ENCODE peak calls at places on chromosome 19, in eight cellular contexts. One of them, this sample, is unnamed. For H3K4me1 and H3K9me3, the result is how much of the 10 kb centered on the place peaks cover.

GRCh38 chr19:10836478-10837325 is 690 bp upstream of the TMED1 start:
- DNase-seq in CD4-positive, CD25-positive, alpha-beta regulatory T cell: peak
- DNase-seq in left lung: peak
- DNase-seq in left ventricle myocardium inferior: peak
- DNase-seq in sigmoid colon: peak
- DNase-seq in effector memory CD4-positive, alpha-beta T cell: no peak
- DNase-seq in neural progenitor cell: no peak
- DNase-seq in H1: no peak
- DNase-seq in this sample: no peak

GRCh38 chr19:47726467-47726866 is 13.2 kb downstream of the EHD2 start:
- DNase-seq in CD4-positive, CD25-positive, alpha-beta regulatory T cell: no peak
- DNase-seq in left lung: no peak
- DNase-seq in left ventricle myocardium inferior: no peak
- DNase-seq in sigmoid colon: no peak
- DNase-seq in effector memory CD4-positive, alpha-beta T cell: no peak
- DNase-seq in neural progenitor cell: no peak
- DNase-seq in H1: no peak
- DNase-seq in this sample: no peak

GRCh38 chr19:15371119-15371518 is 8.5 kb downstream of the AKAP8 start:
- DNase-seq in CD4-positive, CD25-positive, alpha-beta regulatory T cell: no peak
- DNase-seq in left lung: no peak
- DNase-seq in left ventricle myocardium inferior: no peak
- DNase-seq in sigmoid colon: no peak
- DNase-seq in effector memory CD4-positive, alpha-beta T cell: no peak
- DNase-seq in neural progenitor cell: no peak
- DNase-seq in H1: no peak
- DNase-seq in this sample: no peak

GRCh38 chr19:12666305-12667048 is at the start of the genes MAN2B1 and WDR83:
- DNase-seq in CD4-positive, CD25-positive, alpha-beta regulatory T cell: peak
- DNase-seq in left lung: peak
- DNase-seq in left ventricle myocardium inferior: peak
- DNase-seq in sigmoid colon: peak
- DNase-seq in effector memory CD4-positive, alpha-beta T cell: peak
- DNase-seq in neural progenitor cell: peak
- DNase-seq in H1: peak
- DNase-seq in this sample: peak

GRCh38 chr19:46723023-46723461 is 6.1 kb upstream of the PRKD2 start:
- DNase-seq in CD4-positive, CD25-positive, alpha-beta regulatory T cell: no peak
- DNase-seq in left lung: no peak
- DNase-seq in left ventricle myocardium inferior: no peak
- DNase-seq in sigmoid colon: no peak
- DNase-seq in effector memory CD4-positive, alpha-beta T cell: no peak
- DNase-seq in neural progenitor cell: no peak
- DNase-seq in H1: no peak
- DNase-seq in this sample: no peak

GRCh38 chr19:19275166-19275565 is 2.1 kb upstream of the TM6SF2 start:
- DNase-seq in CD4-positive, CD25-positive, alpha-beta regulatory T cell: no peak
- DNase-seq in left lung: no peak
- DNase-seq in left ventricle myocardium inferior: no peak
- DNase-seq in sigmoid colon: no peak
- DNase-seq in effector memory CD4-positive, alpha-beta T cell: no peak
- DNase-seq in neural progenitor cell: no peak
- DNase-seq in H1: no peak
- DNase-seq in this sample: no peak

GRCh38 chr19:57016491-57016890 is 103.3 kb upstream of the USP29 start:
- DNase-seq in CD4-positive, CD25-positive, alpha-beta regulatory T cell: no peak
- DNase-seq in left lung: no peak
- DNase-seq in left ventricle myocardium inferior: no peak
- DNase-seq in sigmoid colon: peak
- DNase-seq in effector memory CD4-positive, alpha-beta T cell: no peak
- DNase-seq in neural progenitor cell: no peak
- DNase-seq in H1: no peak
- DNase-seq in this sample: no peak

GRCh38 chr19:35562336-35562735 is 1.1 kb downstream of the ATP4A start:
- DNase-seq in CD4-positive, CD25-positive, alpha-beta regulatory T cell: no peak
- DNase-seq in left lung: no peak
- DNase-seq in left ventricle myocardium inferior: no peak
- DNase-seq in sigmoid colon: no peak
- DNase-seq in effector memory CD4-positive, alpha-beta T cell: no peak
- DNase-seq in neural progenitor cell: no peak
- DNase-seq in H1: no peak
- DNase-seq in this sample: no peak

GRCh38 chr19:10766049-10766623 is 48.3 kb downstream of the DNM2 start:
- DNase-seq in CD4-positive, CD25-positive, alpha-beta regulatory T cell: no peak
- DNase-seq in left lung: no peak
- DNase-seq in left ventricle myocardium inferior: no peak
- DNase-seq in sigmoid colon: no peak
- DNase-seq in effector memory CD4-positive, alpha-beta T cell: no peak
- DNase-seq in neural progenitor cell: no peak
- DNase-seq in H1: no peak
- DNase-seq in this sample: no peak

GRCh38 chr19:13763300-13763699 is 1.0 kb upstream of the MRI1 start:
- DNase-seq in CD4-positive, CD25-positive, alpha-beta regulatory T cell: no peak
- DNase-seq in left lung: no peak
- DNase-seq in left ventricle myocardium inferior: no peak
- DNase-seq in sigmoid colon: no peak
- DNase-seq in effector memory CD4-positive, alpha-beta T cell: no peak
- DNase-seq in neural progenitor cell: no peak
- DNase-seq in H1: no peak
- DNase-seq in this sample: no peak

GRCh38 chr19:13764821-13765394 is 586 bp downstream of the MRI1 start:
- DNase-seq in CD4-positive, CD25-positive, alpha-beta regulatory T cell: peak
- DNase-seq in left lung: no peak
- DNase-seq in left ventricle myocardium inferior: peak
- DNase-seq in sigmoid colon: no peak
- DNase-seq in effector memory CD4-positive, alpha-beta T cell: peak
- DNase-seq in neural progenitor cell: peak
- DNase-seq in H1: peak
- DNase-seq in this sample: peak

GRCh38 chr19:13766095-13766481 is 1.8 kb downstream of the MRI1 start:
- DNase-seq in CD4-positive, CD25-positive, alpha-beta regulatory T cell: no peak
- DNase-seq in left lung: no peak
- DNase-seq in left ventricle myocardium inferior: no peak
- DNase-seq in sigmoid colon: no peak
- DNase-seq in effector memory CD4-positive, alpha-beta T cell: no peak
- DNase-seq in neural progenitor cell: no peak
- DNase-seq in H1: no peak
- DNase-seq in this sample: no peak

GRCh38 chr19:13764101-13764807 is at the start of gene MRI1:
- DNase-seq in CD4-positive, CD25-positive, alpha-beta regulatory T cell: peak
- DNase-seq in left lung: peak
- DNase-seq in left ventricle myocardium inferior: peak
- DNase-seq in sigmoid colon: peak
- DNase-seq in effector memory CD4-positive, alpha-beta T cell: peak
- DNase-seq in neural progenitor cell: peak
- DNase-seq in H1: peak
- DNase-seq in this sample: peak

DNA sequence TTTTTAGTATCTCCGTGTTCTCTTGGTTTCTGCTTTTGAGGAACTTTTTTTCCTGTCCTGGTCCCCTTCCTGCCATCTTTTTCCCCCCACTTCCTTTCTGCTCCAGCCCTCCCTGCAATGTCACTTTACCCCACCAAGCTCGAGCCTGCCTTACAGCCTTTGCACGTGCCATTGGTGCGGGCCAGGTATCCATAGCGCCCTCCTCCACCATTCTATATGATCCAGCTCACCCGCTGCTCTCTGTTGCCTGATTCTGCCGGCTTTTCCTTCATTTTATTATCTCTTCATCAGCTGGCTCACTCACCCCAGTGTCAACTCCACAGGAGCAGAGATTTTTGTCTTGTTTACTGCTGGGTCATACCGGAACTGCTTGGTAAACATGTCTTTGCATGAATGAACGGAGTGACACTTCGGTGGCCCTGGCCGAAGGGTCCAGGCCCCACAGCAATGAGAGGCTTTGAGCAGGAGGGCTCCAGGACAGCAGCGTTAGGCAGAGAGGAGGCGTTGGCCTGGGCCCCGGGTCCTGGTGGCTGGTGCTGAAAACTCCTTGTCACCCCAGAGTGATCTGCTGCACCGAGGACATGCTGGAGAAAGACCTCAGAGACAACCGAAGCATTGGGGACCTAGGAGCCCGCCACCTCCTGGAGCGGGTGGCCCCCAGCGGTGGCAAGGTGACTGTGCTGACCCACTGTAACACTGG is 1.2 kb downstream of the MRI1 start:
- DNase-seq in CD4-positive, CD25-positive, alpha-beta regulatory T cell: no peak
- DNase-seq in left lung: no peak
- DNase-seq in left ventricle myocardium inferior: no peak
- DNase-seq in sigmoid colon: no peak
- DNase-seq in effector memory CD4-positive, alpha-beta T cell: no peak
- DNase-seq in neural progenitor cell: no peak
- DNase-seq in H1: peak
- DNase-seq in this sample: peak
- H3K27ac ChIP-seq in CD4-positive, CD25-positive, alpha-beta regulatory T cell: peak
- H3K27ac ChIP-seq in left lung: peak
- H3K27ac ChIP-seq in left ventricle myocardium inferior: peak
- H3K27ac ChIP-seq in sigmoid colon: peak
- H3K27ac ChIP-seq in effector memory CD4-positive, alpha-beta T cell: no peak
- H3K27ac ChIP-seq in neural progenitor cell: no peak
- H3K27ac ChIP-seq in H1: no peak
- H3K27ac ChIP-seq in this sample: no peak

GRCh38 chr19:29003641-29004409 is 209.1 kb downstream of the UQCRFS1 start:
- DNase-seq in CD4-positive, CD25-positive, alpha-beta regulatory T cell: no peak
- DNase-seq in left lung: no peak
- DNase-seq in left ventricle myocardium inferior: no peak
- DNase-seq in sigmoid colon: peak
- DNase-seq in effector memory CD4-positive, alpha-beta T cell: no peak
- DNase-seq in neural progenitor cell: peak
- DNase-seq in H1: no peak
- DNase-seq in this sample: no peak

GRCh38 chr19:29002336-29002735 is 210.6 kb downstream of the UQCRFS1 start:
- DNase-seq in CD4-positive, CD25-positive, alpha-beta regulatory T cell: no peak
- DNase-seq in left lung: no peak
- DNase-seq in left ventricle myocardium inferior: no peak
- DNase-seq in sigmoid colon: peak
- DNase-seq in effector memory CD4-positive, alpha-beta T cell: no peak
- DNase-seq in neural progenitor cell: no peak
- DNase-seq in H1: no peak
- DNase-seq in this sample: no peak

GRCh38 chr19:29004796-29005195 is 208.2 kb downstream of the UQCRFS1 start:
- DNase-seq in CD4-positive, CD25-positive, alpha-beta regulatory T cell: no peak
- DNase-seq in left lung: no peak
- DNase-seq in left ventricle myocardium inferior: no peak
- DNase-seq in sigmoid colon: peak
- DNase-seq in effector memory CD4-positive, alpha-beta T cell: no peak
- DNase-seq in neural progenitor cell: no peak
- DNase-seq in H1: no peak
- DNase-seq in this sample: no peak

GRCh38 chr19:29010276-29010675 is 202.7 kb downstream of the UQCRFS1 start:
- DNase-seq in CD4-positive, CD25-positive, alpha-beta regulatory T cell: no peak
- DNase-seq in left lung: no peak
- DNase-seq in left ventricle myocardium inferior: no peak
- DNase-seq in sigmoid colon: no peak
- DNase-seq in effector memory CD4-positive, alpha-beta T cell: no peak
- DNase-seq in neural progenitor cell: no peak
- DNase-seq in H1: no peak
- DNase-seq in this sample: no peak

DNA sequence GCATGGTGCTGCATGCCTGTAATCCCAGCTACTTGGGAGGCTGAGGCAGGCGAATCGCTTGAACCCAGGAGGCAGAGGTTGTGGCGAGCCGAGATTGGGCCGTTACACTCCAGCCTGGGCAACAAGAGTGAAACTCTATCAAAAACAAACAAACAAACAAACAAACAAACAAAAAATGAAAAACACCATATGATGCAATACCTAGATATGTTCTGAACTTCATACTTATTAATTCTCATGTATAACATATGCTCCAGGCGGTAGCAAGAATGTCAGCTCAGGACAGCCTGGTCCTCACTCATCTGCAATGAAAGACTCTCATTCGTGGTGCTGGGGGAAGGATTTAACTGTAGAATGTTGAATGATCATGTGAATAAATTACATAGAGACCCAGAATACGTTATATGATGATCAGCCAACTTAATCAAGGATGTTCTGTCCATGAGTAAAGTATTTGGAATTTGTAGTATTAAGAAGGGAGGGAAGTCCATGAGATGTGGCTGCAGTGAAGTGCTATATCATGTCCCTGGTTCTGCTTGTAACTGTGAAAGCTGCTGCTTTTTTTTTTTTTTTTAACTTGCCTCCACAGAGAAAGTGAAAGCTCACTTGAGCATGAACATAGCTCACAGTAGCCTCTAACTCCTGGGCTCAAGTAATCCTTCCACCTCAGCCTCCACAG is 206.8 kb downstream of the UQCRFS1 start:
- DNase-seq in CD4-positive, CD25-positive, alpha-beta regulatory T cell: no peak
- DNase-seq in left lung: no peak
- DNase-seq in left ventricle myocardium inferior: no peak
- DNase-seq in sigmoid colon: no peak
- DNase-seq in effector memory CD4-positive, alpha-beta T cell: no peak
- DNase-seq in neural progenitor cell: no peak
- DNase-seq in H1: no peak
- DNase-seq in this sample: no peak
- H3K4me1 ChIP-seq in CD4-positive, CD25-positive, alpha-beta regulatory T cell: under half
- H3K4me1 ChIP-seq in left lung: under half
- H3K4me1 ChIP-seq in left ventricle myocardium inferior: under half
- H3K4me1 ChIP-seq in sigmoid colon: under half
- H3K4me1 ChIP-seq in effector memory CD4-positive, alpha-beta T cell: under half
- H3K4me1 ChIP-seq in neural progenitor cell: under half
- H3K4me1 ChIP-seq in H1: under half
- H3K4me1 ChIP-seq in this sample: under half

DNA sequence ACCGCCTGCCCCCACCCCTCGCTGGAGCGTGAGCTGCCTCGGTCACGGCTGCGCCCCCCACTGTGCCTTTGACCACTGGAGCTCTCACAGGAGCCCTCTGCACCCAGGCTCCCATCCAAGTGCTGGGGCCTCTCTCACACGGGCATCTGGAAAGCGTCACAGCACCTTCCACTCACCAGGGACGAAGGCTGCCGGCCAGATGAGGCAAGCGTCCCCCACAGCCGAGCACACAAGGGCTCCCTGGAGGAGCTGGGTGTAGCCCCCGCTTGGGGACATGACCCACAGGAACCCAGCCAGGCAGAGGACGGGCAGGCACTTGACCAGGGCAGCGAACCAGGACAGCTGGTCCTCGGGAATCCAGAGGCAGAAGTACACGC is 560 bp downstream of the TMEM86B start:
- DNase-seq in CD4-positive, CD25-positive, alpha-beta regulatory T cell: no peak
- DNase-seq in left lung: no peak
- DNase-seq in left ventricle myocardium inferior: peak
- DNase-seq in sigmoid colon: no peak
- DNase-seq in effector memory CD4-positive, alpha-beta T cell: no peak
- DNase-seq in neural progenitor cell: no peak
- DNase-seq in H1: no peak
- DNase-seq in this sample: no peak
- H3K9me3 ChIP-seq in CD4-positive, CD25-positive, alpha-beta regulatory T cell: under half
- H3K9me3 ChIP-seq in left lung: under half
- H3K9me3 ChIP-seq in left ventricle myocardium inferior: under half
- H3K9me3 ChIP-seq in sigmoid colon: under half
- H3K9me3 ChIP-seq in effector memory CD4-positive, alpha-beta T cell: under half
- H3K9me3 ChIP-seq in neural progenitor cell: under half
- H3K9me3 ChIP-seq in H1: under half
- H3K9me3 ChIP-seq in this sample: under half

DNA sequence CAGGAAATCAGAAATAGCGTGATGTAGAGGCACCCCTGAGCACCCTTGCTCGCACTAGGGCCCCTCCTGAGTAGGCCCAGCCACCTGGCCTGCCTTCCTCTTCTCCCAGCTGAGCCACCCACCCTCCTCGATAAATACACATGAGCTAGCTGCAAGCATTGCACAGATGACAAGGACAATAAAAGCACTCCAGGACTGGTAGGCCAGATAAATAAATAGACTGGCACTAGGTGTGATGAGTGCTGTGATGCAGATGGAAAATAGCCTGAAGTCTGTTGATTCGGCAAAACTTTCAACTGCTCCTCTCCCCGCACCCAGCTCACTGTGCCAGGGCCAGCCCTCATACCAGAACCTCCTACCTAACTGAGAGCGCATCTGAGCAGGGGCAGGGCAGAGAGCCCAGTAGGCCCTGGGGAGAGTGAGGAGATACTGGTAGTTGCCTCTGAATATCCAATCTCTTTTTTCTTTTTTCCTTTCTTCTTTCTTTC is 54.5 kb upstream of the GPI start:
- DNase-seq in CD4-positive, CD25-positive, alpha-beta regulatory T cell: no peak
- DNase-seq in left lung: no peak
- DNase-seq in left ventricle myocardium inferior: no peak
- DNase-seq in sigmoid colon: peak
- DNase-seq in effector memory CD4-positive, alpha-beta T cell: no peak
- DNase-seq in neural progenitor cell: no peak
- DNase-seq in H1: no peak
- DNase-seq in this sample: no peak
- H3K27ac ChIP-seq in CD4-positive, CD25-positive, alpha-beta regulatory T cell: peak
- H3K27ac ChIP-seq in left lung: peak
- H3K27ac ChIP-seq in left ventricle myocardium inferior: no peak
- H3K27ac ChIP-seq in sigmoid colon: no peak
- H3K27ac ChIP-seq in effector memory CD4-positive, alpha-beta T cell: peak
- H3K27ac ChIP-seq in neural progenitor cell: no peak
- H3K27ac ChIP-seq in H1: no peak
- H3K27ac ChIP-seq in this sample: no peak